ENCODE peak calls at places on chromosomes 13 and 19, in seven cellular contexts. One of them, this sample, is unnamed.

GRCh38 chr13:43411211-43411610 is 375.6 kb downstream of the ENOX1 start:
- DNase-seq in Peyer's patch: no peak
- DNase-seq in PC-3: no peak
- DNase-seq in endothelial cell: no peak
- DNase-seq in HL-60: no peak
- DNase-seq in lung: no peak
- DNase-seq in fibroblast of lung: no peak
- DNase-seq in this sample: no peak

GRCh38 chr13:20461860-20462532 is 63.7 kb downstream of the CRYL1 start:
- DNase-seq in lung: no peak
- DNase-seq in Peyer's patch: no peak
- DNase-seq in HL-60: no peak
- DNase-seq in fibroblast of lung: peak
- DNase-seq in PC-3: no peak
- DNase-seq in endothelial cell: no peak
- DNase-seq in this sample: no peak

GRCh38 chr19:47447470-47448359 is 24.0 kb downstream of the SLC8A2 start:
- DNase-seq in PC-3: peak
- DNase-seq in Peyer's patch: no peak
- DNase-seq in fibroblast of lung: peak
- DNase-seq in HL-60: peak
- DNase-seq in lung: peak
- DNase-seq in endothelial cell: peak
- DNase-seq in this sample: peak

GRCh38 chr13:94335786-94336357 is 143.6 kb downstream of the DCT start:
- DNase-seq in Peyer's patch: no peak
- DNase-seq in endothelial cell: no peak
- DNase-seq in HL-60: no peak
- DNase-seq in lung: no peak
- DNase-seq in fibroblast of lung: no peak
- DNase-seq in PC-3: peak
- DNase-seq in this sample: no peak

GRCh38 chr19:42313840-42314755 is 989 bp downstream of the TMEM145 start:
- DNase-seq in lung: no peak
- DNase-seq in fibroblast of lung: no peak
- DNase-seq in Peyer's patch: no peak
- DNase-seq in endothelial cell: no peak
- DNase-seq in PC-3: no peak
- DNase-seq in HL-60: no peak
- DNase-seq in this sample: no peak

GRCh38 chr13:96130818-96131217 is 40.9 kb downstream of the HS6ST3 start:
- DNase-seq in Peyer's patch: no peak
- DNase-seq in HL-60: no peak
- DNase-seq in lung: no peak
- DNase-seq in fibroblast of lung: no peak
- DNase-seq in PC-3: no peak
- DNase-seq in endothelial cell: no peak
- DNase-seq in this sample: no peak

GRCh38 chr19:19540707-19541515 is 2.8 kb downstream of the CILP2 start:
- DNase-seq in PC-3: peak
- DNase-seq in fibroblast of lung: peak
- DNase-seq in endothelial cell: peak
- DNase-seq in lung: peak
- DNase-seq in Peyer's patch: peak
- DNase-seq in HL-60: peak
- DNase-seq in this sample: peak

GRCh38 chr13:35957996-35958395 is 173.2 kb downstream of the DCLK1 start:
- DNase-seq in PC-3: no peak
- DNase-seq in HL-60: no peak
- DNase-seq in fibroblast of lung: no peak
- DNase-seq in Peyer's patch: no peak
- DNase-seq in endothelial cell: no peak
- DNase-seq in lung: no peak
- DNase-seq in this sample: no peak

GRCh38 chr13:43389573-43389972 is 366.2 kb downstream of the DNAJC15 start:
- DNase-seq in PC-3: no peak
- DNase-seq in HL-60: no peak
- DNase-seq in fibroblast of lung: no peak
- DNase-seq in lung: no peak
- DNase-seq in endothelial cell: no peak
- DNase-seq in Peyer's patch: no peak
- DNase-seq in this sample: no peak

GRCh38 chr13:99617474-99618255 is 116.4 kb downstream of the TM9SF2 start:
- DNase-seq in PC-3: peak
- DNase-seq in HL-60: no peak
- DNase-seq in Peyer's patch: no peak
- DNase-seq in lung: no peak
- DNase-seq in fibroblast of lung: peak
- DNase-seq in endothelial cell: peak
- DNase-seq in this sample: peak

GRCh38 chr19:2041686-2042484 is 9.2 kb downstream of the MKNK2 start:
- DNase-seq in lung: peak
- DNase-seq in HL-60: peak
- DNase-seq in PC-3: peak
- DNase-seq in endothelial cell: peak
- DNase-seq in Peyer's patch: peak
- DNase-seq in fibroblast of lung: peak
- DNase-seq in this sample: peak

GRCh38 chr13:35794734-35795389 is 318.4 kb upstream of the MAB21L1 start:
- DNase-seq in lung: no peak
- DNase-seq in PC-3: no peak
- DNase-seq in endothelial cell: no peak
- DNase-seq in Peyer's patch: no peak
- DNase-seq in fibroblast of lung: no peak
- DNase-seq in HL-60: no peak
- DNase-seq in this sample: no peak

GRCh38 chr19:10408511-10409291 is 5.4 kb upstream of the CDC37 start:
- DNase-seq in fibroblast of lung: no peak
- DNase-seq in Peyer's patch: peak
- DNase-seq in lung: no peak
- DNase-seq in endothelial cell: no peak
- DNase-seq in PC-3: no peak
- DNase-seq in HL-60: peak
- DNase-seq in this sample: no peak

GRCh38 chr13:100528820-100529219 is 59.8 kb downstream of the GGACT start:
- DNase-seq in endothelial cell: no peak
- DNase-seq in lung: no peak
- DNase-seq in fibroblast of lung: no peak
- DNase-seq in PC-3: no peak
- DNase-seq in HL-60: no peak
- DNase-seq in Peyer's patch: no peak
- DNase-seq in this sample: no peak

GRCh38 chr13:76885203-76886004 is 801 bp downstream of the KCTD12 start:
- DNase-seq in PC-3: peak
- DNase-seq in HL-60: peak
- DNase-seq in lung: peak
- DNase-seq in endothelial cell: peak
- DNase-seq in fibroblast of lung: peak
- DNase-seq in Peyer's patch: peak
- DNase-seq in this sample: peak

GRCh38 chr13:110275931-110276552 is 30.9 kb downstream of the COL4A1 start:
- DNase-seq in endothelial cell: no peak
- DNase-seq in Peyer's patch: no peak
- DNase-seq in lung: no peak
- DNase-seq in PC-3: no peak
- DNase-seq in HL-60: no peak
- DNase-seq in fibroblast of lung: no peak
- DNase-seq in this sample: no peak

GRCh38 chr13:110272651-110273050 is 34.3 kb downstream of the COL4A1 start:
- DNase-seq in endothelial cell: no peak
- DNase-seq in PC-3: no peak
- DNase-seq in lung: no peak
- DNase-seq in Peyer's patch: no peak
- DNase-seq in fibroblast of lung: no peak
- DNase-seq in HL-60: no peak
- DNase-seq in this sample: no peak

GRCh38 chr13:110273254-110273653 is 33.7 kb downstream of the COL4A1 start:
- DNase-seq in Peyer's patch: no peak
- DNase-seq in lung: no peak
- DNase-seq in endothelial cell: no peak
- DNase-seq in fibroblast of lung: no peak
- DNase-seq in PC-3: no peak
- DNase-seq in HL-60: no peak
- DNase-seq in this sample: no peak

GRCh38 chr13:110276553-110276950 is 30.4 kb downstream of the COL4A1 start:
- DNase-seq in endothelial cell: no peak
- DNase-seq in PC-3: no peak
- DNase-seq in fibroblast of lung: no peak
- DNase-seq in lung: no peak
- DNase-seq in HL-60: no peak
- DNase-seq in Peyer's patch: no peak
- DNase-seq in this sample: no peak

GRCh38 chr13:110274687-110275086 is 32.3 kb downstream of the COL4A1 start:
- DNase-seq in endothelial cell: no peak
- DNase-seq in fibroblast of lung: no peak
- DNase-seq in HL-60: no peak
- DNase-seq in PC-3: peak
- DNase-seq in Peyer's patch: no peak
- DNase-seq in lung: no peak
- DNase-seq in this sample: no peak
- TF ChIP-seq CTCF in endothelial cell: no peak
- TF ChIP-seq CTCF in fibroblast of lung: peak
- TF ChIP-seq CTCF in HL-60: peak
- TF ChIP-seq CTCF in PC-3: peak
- TF ChIP-seq CTCF in Peyer's patch: no peak
- TF ChIP-seq CTCF in lung: no peak
- TF ChIP-seq CTCF in this sample: no peak

GRCh38 chr19:12871681-12872080 is 9.6 kb downstream of the DNASE2 start:
- DNase-seq in HL-60: no peak
- DNase-seq in Peyer's patch: no peak
- DNase-seq in PC-3: no peak
- DNase-seq in endothelial cell: no peak
- DNase-seq in fibroblast of lung: no peak
- DNase-seq in lung: no peak
- DNase-seq in this sample: no peak

GRCh38 chr19:12873891-12874745 is 7.1 kb downstream of the DNASE2 start:
- DNase-seq in HL-60: no peak
- DNase-seq in fibroblast of lung: no peak
- DNase-seq in PC-3: no peak
- DNase-seq in endothelial cell: no peak
- DNase-seq in Peyer's patch: no peak
- DNase-seq in lung: no peak
- DNase-seq in this sample: no peak

GRCh38 chr19:12875086-12875485 is 6.2 kb downstream of the DNASE2 start:
- DNase-seq in fibroblast of lung: no peak
- DNase-seq in endothelial cell: no peak
- DNase-seq in HL-60: no peak
- DNase-seq in Peyer's patch: no peak
- DNase-seq in lung: no peak
- DNase-seq in PC-3: no peak
- DNase-seq in this sample: no peak

GRCh38 chr19:12872255-12872654 is 9.0 kb downstream of the DNASE2 start:
- DNase-seq in HL-60: no peak
- DNase-seq in PC-3: peak
- DNase-seq in endothelial cell: no peak
- DNase-seq in Peyer's patch: no peak
- DNase-seq in lung: no peak
- DNase-seq in fibroblast of lung: no peak
- DNase-seq in this sample: no peak

GRCh38 chr19:12872941-12873890 is 8.0 kb downstream of the DNASE2 start:
- DNase-seq in PC-3: peak
- DNase-seq in fibroblast of lung: peak
- DNase-seq in lung: peak
- DNase-seq in endothelial cell: no peak
- DNase-seq in Peyer's patch: peak
- DNase-seq in HL-60: peak
- DNase-seq in this sample: peak
- TF ChIP-seq CTCF in PC-3: no peak
- TF ChIP-seq CTCF in fibroblast of lung: no peak
- TF ChIP-seq CTCF in lung: no peak
- TF ChIP-seq CTCF in endothelial cell: no peak
- TF ChIP-seq CTCF in Peyer's patch: no peak
- TF ChIP-seq CTCF in HL-60: no peak
- TF ChIP-seq CTCF in this sample: no peak

DNA sequence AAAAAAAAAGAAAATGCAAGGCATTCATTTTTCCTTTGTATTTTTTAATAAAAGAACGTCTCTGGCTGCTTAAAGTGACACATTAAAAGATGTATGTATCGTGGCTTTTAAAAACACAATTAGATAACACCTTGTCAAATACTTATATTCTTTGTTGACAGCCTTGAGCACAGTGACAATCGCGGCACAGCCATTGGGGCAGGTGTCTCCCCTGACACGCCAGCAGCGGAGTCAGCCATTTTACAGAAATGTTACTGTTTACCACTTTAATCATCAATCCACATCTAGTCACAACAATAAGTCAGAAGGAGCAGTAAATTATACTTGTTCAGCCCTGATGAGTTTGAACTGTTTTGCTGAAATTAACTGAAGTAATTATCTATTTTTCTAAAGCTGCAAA is 224.1 kb downstream of the ZNF536 start:
- DNase-seq in HL-60: no peak
- DNase-seq in endothelial cell: no peak
- DNase-seq in fibroblast of lung: no peak
- DNase-seq in PC-3: no peak
- DNase-seq in lung: no peak
- DNase-seq in Peyer's patch: no peak
- DNase-seq in this sample: no peak
- TF ChIP-seq CTCF in HL-60: no peak
- TF ChIP-seq CTCF in endothelial cell: no peak
- TF ChIP-seq CTCF in fibroblast of lung: no peak
- TF ChIP-seq CTCF in PC-3: no peak
- TF ChIP-seq CTCF in lung: no peak
- TF ChIP-seq CTCF in Peyer's patch: no peak
- TF ChIP-seq CTCF in this sample: no peak

DNA sequence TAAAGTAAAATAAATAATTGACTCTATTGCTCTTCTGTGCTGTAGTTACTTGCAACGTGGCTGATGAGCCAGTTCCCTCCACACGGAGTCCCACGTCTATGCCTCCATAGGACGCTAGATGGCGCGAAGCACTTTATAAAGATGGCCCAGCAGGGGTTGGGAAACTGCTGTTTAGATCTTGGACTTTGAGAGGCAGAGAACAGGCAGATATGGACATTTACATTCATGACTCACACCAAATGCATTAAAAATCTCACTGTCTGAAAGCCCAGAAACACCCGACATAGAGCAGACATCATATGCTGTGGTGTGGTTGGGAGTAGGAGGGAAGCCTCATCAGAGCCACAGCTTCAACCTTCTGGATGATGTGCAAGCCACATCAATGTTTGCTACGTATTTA is 643.1 kb upstream of the ARGLU1 start:
- DNase-seq in PC-3: peak
- DNase-seq in fibroblast of lung: peak
- DNase-seq in lung: peak
- DNase-seq in Peyer's patch: peak
- DNase-seq in endothelial cell: peak
- DNase-seq in HL-60: peak
- DNase-seq in this sample: peak
- TF ChIP-seq CTCF in PC-3: peak
- TF ChIP-seq CTCF in fibroblast of lung: peak
- TF ChIP-seq CTCF in lung: peak
- TF ChIP-seq CTCF in Peyer's patch: no peak
- TF ChIP-seq CTCF in endothelial cell: peak
- TF ChIP-seq CTCF in HL-60: peak
- TF ChIP-seq CTCF in this sample: peak